ENCODE peak calls at places on chromosomes 2 and 18, in ten cellular contexts. N, K, G, Z, O, U, R, S, W and M are unnamed samples.

GRCh38 chr2:99940963-99941362 is 201.4 kb downstream of the AFF3 start:
- DNase-seq in N (peak), K (no peak), G (no peak), Z (no peak), O (peak), U (no peak), R (no peak), S (no peak), W (peak), M (no peak)

GRCh38 chr2:27209621-27210401 is 2.0 kb upstream of the ATRAID start:
- DNase-seq in N (no peak), K (no peak), G (no peak), Z (no peak), O (no peak), U (no peak), R (no peak), S (no peak), W (peak), M (no peak)

GRCh38 chr2:106638609-106639008 is 151.4 kb downstream of the CD8B2 start:
- DNase-seq in N (no peak), K (no peak), G (no peak), Z (no peak), O (no peak), U (no peak), R (no peak), S (no peak), W (no peak), M (no peak)

GRCh38 chr2:218627939-218628338 is 20.2 kb downstream of the PLCD4 start:
- DNase-seq in N (peak), K (no peak), G (no peak), Z (peak), O (no peak), U (no peak), R (no peak), S (no peak), W (no peak), M (peak)

GRCh38 chr2:160225722-160226121 is 25.6 kb upstream of the ITGB6 start:
- DNase-seq in N (no peak), K (no peak), G (peak), Z (no peak), O (no peak), U (no peak), R (no peak), S (no peak), W (no peak), M (no peak)

GRCh38 chr2:235577404-235578330 is 83.8 kb downstream of the AGAP1 start:
- DNase-seq in N (no peak), K (no peak), G (no peak), Z (no peak), O (no peak), U (no peak), R (no peak), S (peak), W (peak), M (no peak)

GRCh38 chr2:30629866-30630265 is 177.4 kb downstream of the CAPN13 start:
- DNase-seq in N (peak), K (no peak), G (no peak), Z (peak), O (no peak), U (no peak), R (no peak), S (no peak), W (peak), M (peak)

GRCh38 chr2:237177986-237178385 is 92.3 kb downstream of the COPS8 start:
- DNase-seq in N (no peak), K (no peak), G (no peak), Z (no peak), O (no peak), U (no peak), R (no peak), S (no peak), W (no peak), M (no peak)

GRCh38 chr2:191255271-191255670 is 10.1 kb downstream of the MYO1B start:
- DNase-seq in N (no peak), K (no peak), G (no peak), Z (peak), O (no peak), U (no peak), R (no peak), S (no peak), W (no peak), M (no peak)

GRCh38 chr2:45850558-45850957 is 199.1 kb downstream of the PRKCE start:
- DNase-seq in N (no peak), K (no peak), G (no peak), Z (no peak), O (no peak), U (no peak), R (no peak), S (no peak), W (no peak), M (no peak)

GRCh38 chr2:135573620-135574019 is 42.3 kb downstream of the R3HDM1 start:
- DNase-seq in N (no peak), K (no peak), G (no peak), Z (no peak), O (no peak), U (no peak), R (no peak), S (no peak), W (no peak), M (peak)

GRCh38 chr18:36903215-36903928 is 74.4 kb downstream of the KIAA1328 start:
- DNase-seq in N (no peak), K (no peak), G (no peak), Z (no peak), O (no peak), U (no peak), R (no peak), S (no peak), W (peak), M (no peak)

GRCh38 chr18:62335494-62335893 is 10.4 kb downstream of the TNFRSF11A start:
- DNase-seq in N (no peak), K (no peak), G (no peak), Z (no peak), O (no peak), U (no peak), R (no peak), S (no peak), W (no peak), M (no peak)

GRCh38 chr2:75047189-75047812 is 88.9 kb downstream of the POLE4 start:
- DNase-seq in N (peak), K (no peak), G (no peak), Z (peak), O (peak), U (no peak), R (no peak), S (no peak), W (peak), M (no peak)

GRCh38 chr2:8447610-8448221 is 234.1 kb upstream of the ID2 start:
- DNase-seq in N (peak), K (peak), G (no peak), Z (peak), O (peak), U (no peak), R (no peak), S (no peak), W (no peak), M (no peak)